ENCODE peak calls at places on chromosome 20, in eight cellular contexts. P, N, H, J, Q, F, W and S are unnamed samples.

GRCh38 chr20:19814241-19814640 is 56.2 kb downstream of the RIN2 start:
- DNase-seq in P (no peak), W (no peak), Q (no peak), N (no peak), F (no peak), J (no peak), H (no peak), S (no peak)

GRCh38 chr20:20875716-20876115 is 163.3 kb upstream of the RALGAPA2 start:
- DNase-seq in P (no peak), N (no peak), H (no peak), W (no peak), F (no peak), Q (no peak), J (no peak), S (no peak)

GRCh38 chr20:55086421-55086820 is 611.0 kb downstream of the DOK5 start:
- DNase-seq in N (no peak), F (no peak), W (no peak), J (no peak), Q (no peak), H (no peak), P (no peak), S (no peak)

GRCh38 chr20:62666736-62667529 is 24.6 kb downstream of the SLCO4A1 start:
- DNase-seq in Q (peak), J (no peak), F (no peak), H (no peak), P (no peak), W (no peak), N (no peak), S (peak)

GRCh38 chr20:49186535-49187329 is 1.4 kb downstream of the STAU1 start:
- DNase-seq in H (peak), F (peak), P (peak), W (peak), N (no peak), Q (peak), J (no peak), S (peak)

GRCh38 chr20:12941025-12941424 is 67.7 kb upstream of the SPTLC3 start:
- DNase-seq in F (no peak), J (no peak), H (no peak), W (peak), N (no peak), P (no peak), Q (peak), S (no peak)

GRCh38 chr20:1038205-1038604 is 36.1 kb upstream of the RSPO4 start:
- DNase-seq in N (no peak), P (no peak), W (no peak), F (no peak), J (no peak), Q (no peak), H (no peak), S (no peak)

GRCh38 chr20:23626040-23626620 is 11.6 kb downstream of the CST3 start:
- DNase-seq in W (no peak), N (no peak), P (no peak), J (no peak), H (no peak), Q (peak), F (no peak), S (peak)

GRCh38 chr20:43393072-43393471 is 64.6 kb upstream of the SRSF6 start:
- DNase-seq in W (no peak), P (no peak), Q (no peak), N (no peak), J (no peak), F (no peak), H (no peak), S (no peak)

GRCh38 chr20:62246872-62247652 is 8.7 kb downstream of the OSBPL2 start:
- DNase-seq in P (no peak), F (no peak), N (peak), W (no peak), J (no peak), Q (no peak), H (no peak), S (peak)

GRCh38 chr20:17631576-17632319 is 50.3 kb downstream of the RRBP1 start:
- DNase-seq in W (no peak), P (no peak), F (no peak), N (no peak), Q (no peak), H (no peak), J (no peak), S (peak)

GRCh38 chr20:46407671-46407996 is 1.2 kb upstream of the ELMO2 start:
- DNase-seq in Q (no peak), W (no peak), H (no peak), P (no peak), N (no peak), F (no peak), J (no peak), S (no peak)

GRCh38 chr20:9051508-9051907 is 17.4 kb upstream of the PLCB4 start:
- DNase-seq in F (no peak), Q (peak), W (peak), N (no peak), H (peak), P (no peak), J (no peak), S (no peak)

GRCh38 chr20:2729791-2730190 is 37.2 kb downstream of the EBF4 start:
- DNase-seq in N (no peak), J (no peak), H (no peak), Q (no peak), W (no peak), F (no peak), P (no peak), S (no peak)

GRCh38 chr20:52448513-52448912 is 256.9 kb upstream of the ZFP64 start:
- DNase-seq in J (no peak), P (no peak), F (no peak), N (no peak), W (no peak), H (no peak), Q (no peak), S (no peak)

GRCh38 chr20:63924241-63924640 is 29.3 kb downstream of the DNAJC5 start:
- DNase-seq in Q (no peak), N (no peak), J (no peak), P (peak), W (no peak), H (no peak), F (no peak), S (no peak)

GRCh38 chr20:4352348-4352747 is 337.0 kb upstream of the RNF24 start:
- DNase-seq in Q (no peak), F (no peak), W (no peak), H (no peak), P (no peak), J (no peak), N (no peak), S (no peak)

GRCh38 chr20:42604998-42605970 is 584.4 kb downstream of the PTPRT start:
- DNase-seq in J (no peak), F (no peak), Q (no peak), H (no peak), P (no peak), N (no peak), W (no peak), S (no peak)

GRCh38 chr20:45872626-45873025 is 8.4 kb upstream of the ZSWIM1 start:
- DNase-seq in J (no peak), N (no peak), F (no peak), W (no peak), H (no peak), P (no peak), Q (no peak), S (no peak)

GRCh38 chr20:58614984-58615760 is 35.9 kb upstream of the STX16 start:
- DNase-seq in H (no peak), F (no peak), Q (no peak), N (no peak), W (no peak), J (peak), P (no peak), S (no peak)

GRCh38 chr20:25361287-25361683 is 29.4 kb downstream of the ABHD12 start:
- DNase-seq in W (no peak), Q (no peak), J (no peak), H (peak), P (no peak), F (no peak), N (no peak), S (no peak)

GRCh38 chr20:50790651-50791277 is 4.1 kb upstream of the BCAS4 start:
- DNase-seq in F (peak), N (peak), Q (peak), P (peak), J (peak), H (peak), W (peak), S (peak)

GRCh38 chr20:46699651-46700359 is 9.6 kb upstream of the SLC2A10 start:
- DNase-seq in N (no peak), P (peak), Q (peak), H (peak), J (peak), F (no peak), W (no peak), S (no peak)

GRCh38 chr20:62317167-62317655 is 14.4 kb downstream of the ADRM1 start:
- DNase-seq in W (no peak), F (no peak), H (no peak), P (no peak), J (no peak), Q (no peak), N (no peak), S (no peak)

GRCh38 chr20:17613328-17614175 is 43.7 kb downstream of the DSTN start:
- DNase-seq in W (no peak), Q (no peak), H (no peak), J (no peak), N (no peak), F (no peak), P (no peak), S (no peak)

GRCh38 chr20:41072099-41072798 is 43.6 kb downstream of the TOP1 start:
- DNase-seq in N (no peak), Q (peak), W (peak), H (peak), P (no peak), J (no peak), F (no peak), S (no peak)

GRCh38 chr20:62142252-62143117 is 709 bp downstream of the PSMA7 start:
- DNase-seq in W (no peak), F (no peak), N (peak), J (peak), H (no peak), Q (no peak), P (peak), S (peak)

GRCh38 chr20:60078351-60079250 is 120.4 kb downstream of the CDH26 start:
- DNase-seq in H (no peak), W (no peak), J (no peak), Q (peak), P (no peak), F (no peak), N (no peak), S (no peak)

GRCh38 chr20:7375905-7376304 is 564.4 kb downstream of the HAO1 start:
- DNase-seq in J (no peak), H (peak), W (no peak), N (no peak), Q (peak), F (no peak), P (peak), S (peak)

GRCh38 chr20:64146936-64147451 is 17.3 kb upstream of the MYT1 start:
- DNase-seq in P (no peak), Q (no peak), J (no peak), H (no peak), F (no peak), N (peak), W (no peak), S (no peak)

GRCh38 chr20:45187693-45188092 is 13.0 kb downstream of the PI3 start:
- DNase-seq in H (no peak), F (no peak), N (no peak), P (no peak), W (no peak), Q (no peak), J (no peak), S (no peak)

GRCh38 chr20:60009826-60010616 is 51.8 kb downstream of the CDH26 start:
- DNase-seq in W (no peak), H (no peak), J (peak), F (no peak), P (no peak), N (peak), Q (peak), S (no peak)